ENCODE peak calls at places on chromosomes 7 and 10, in seven cellular contexts. One of them, this sample, is unnamed.

GRCh38 chr10:88467835-88468485 is 115.2 kb downstream of the RNLS start:
- DNase-seq in psoas muscle: no peak
- DNase-seq in activated effector memory CD4-positive, alpha-beta T cell treated with anti-CD3 and anti-CD28 coated beads, Interleukin-2, amount 50 U/mL, for 16 hours: no peak
- DNase-seq in RWPE1: no peak
- DNase-seq in NCI-H82: peak
- DNase-seq in activated T-helper 1 cell treated with anti-CD3 and anti-CD28 coated beads, Interleukin-12 subunit alpha, Interleukin-12 subunit beta, Interleukin-2, Interleukin-4 antibody, amounts not matched to agents 30 ng/mL and 10 ng/mL and 1 ng/mL, durations not matched to agents 14 hours and 24 hours and 36 hours: no peak
- DNase-seq in iPS-NIHi11: no peak
- DNase-seq in this sample: no peak

GRCh38 chr7:117993377-117994003 is 120.2 kb upstream of the CTTNBP2 start:
- DNase-seq in psoas muscle: no peak
- DNase-seq in activated effector memory CD4-positive, alpha-beta T cell treated with anti-CD3 and anti-CD28 coated beads, Interleukin-2, amount 50 U/mL, for 16 hours: no peak
- DNase-seq in RWPE1: peak
- DNase-seq in NCI-H82: peak
- DNase-seq in activated T-helper 1 cell treated with anti-CD3 and anti-CD28 coated beads, Interleukin-12 subunit alpha, Interleukin-12 subunit beta, Interleukin-2, Interleukin-4 antibody, amounts not matched to agents 30 ng/mL and 10 ng/mL and 1 ng/mL, durations not matched to agents 14 hours and 24 hours and 36 hours: no peak
- DNase-seq in iPS-NIHi11: peak
- DNase-seq in this sample: peak

GRCh38 chr7:144489504-144489903 is 86.0 kb upstream of the NOBOX start:
- DNase-seq in psoas muscle: no peak
- DNase-seq in activated effector memory CD4-positive, alpha-beta T cell treated with anti-CD3 and anti-CD28 coated beads, Interleukin-2, amount 50 U/mL, for 16 hours: no peak
- DNase-seq in RWPE1: no peak
- DNase-seq in NCI-H82: no peak
- DNase-seq in activated T-helper 1 cell treated with anti-CD3 and anti-CD28 coated beads, Interleukin-12 subunit alpha, Interleukin-12 subunit beta, Interleukin-2, Interleukin-4 antibody, amounts not matched to agents 30 ng/mL and 10 ng/mL and 1 ng/mL, durations not matched to agents 14 hours and 24 hours and 36 hours: no peak
- DNase-seq in iPS-NIHi11: no peak
- DNase-seq in this sample: no peak

GRCh38 chr10:71782917-71783490 is 9.7 kb upstream of the VSIR start:
- DNase-seq in psoas muscle: no peak
- DNase-seq in activated effector memory CD4-positive, alpha-beta T cell treated with anti-CD3 and anti-CD28 coated beads, Interleukin-2, amount 50 U/mL, for 16 hours: no peak
- DNase-seq in RWPE1: no peak
- DNase-seq in NCI-H82: no peak
- DNase-seq in activated T-helper 1 cell treated with anti-CD3 and anti-CD28 coated beads, Interleukin-12 subunit alpha, Interleukin-12 subunit beta, Interleukin-2, Interleukin-4 antibody, amounts not matched to agents 30 ng/mL and 10 ng/mL and 1 ng/mL, durations not matched to agents 14 hours and 24 hours and 36 hours: no peak
- DNase-seq in iPS-NIHi11: no peak
- DNase-seq in this sample: no peak

GRCh38 chr10:13536674-13537366 is 8.0 kb upstream of the BEND7 start:
- DNase-seq in psoas muscle: peak
- DNase-seq in activated effector memory CD4-positive, alpha-beta T cell treated with anti-CD3 and anti-CD28 coated beads, Interleukin-2, amount 50 U/mL, for 16 hours: no peak
- DNase-seq in RWPE1: peak
- DNase-seq in NCI-H82: peak
- DNase-seq in activated T-helper 1 cell treated with anti-CD3 and anti-CD28 coated beads, Interleukin-12 subunit alpha, Interleukin-12 subunit beta, Interleukin-2, Interleukin-4 antibody, amounts not matched to agents 30 ng/mL and 10 ng/mL and 1 ng/mL, durations not matched to agents 14 hours and 24 hours and 36 hours: no peak
- DNase-seq in iPS-NIHi11: peak
- DNase-seq in this sample: peak

GRCh38 chr10:130010653-130011052 is 46.6 kb upstream of the EBF3 start:
- DNase-seq in psoas muscle: no peak
- DNase-seq in activated effector memory CD4-positive, alpha-beta T cell treated with anti-CD3 and anti-CD28 coated beads, Interleukin-2, amount 50 U/mL, for 16 hours: no peak
- DNase-seq in RWPE1: no peak
- DNase-seq in NCI-H82: no peak
- DNase-seq in activated T-helper 1 cell treated with anti-CD3 and anti-CD28 coated beads, Interleukin-12 subunit alpha, Interleukin-12 subunit beta, Interleukin-2, Interleukin-4 antibody, amounts not matched to agents 30 ng/mL and 10 ng/mL and 1 ng/mL, durations not matched to agents 14 hours and 24 hours and 36 hours: no peak
- DNase-seq in iPS-NIHi11: peak
- DNase-seq in this sample: no peak

GRCh38 chr10:131700506-131700905 is 200.3 kb upstream of the PPP2R2D start:
- DNase-seq in psoas muscle: no peak
- DNase-seq in activated effector memory CD4-positive, alpha-beta T cell treated with anti-CD3 and anti-CD28 coated beads, Interleukin-2, amount 50 U/mL, for 16 hours: no peak
- DNase-seq in RWPE1: no peak
- DNase-seq in NCI-H82: no peak
- DNase-seq in activated T-helper 1 cell treated with anti-CD3 and anti-CD28 coated beads, Interleukin-12 subunit alpha, Interleukin-12 subunit beta, Interleukin-2, Interleukin-4 antibody, amounts not matched to agents 30 ng/mL and 10 ng/mL and 1 ng/mL, durations not matched to agents 14 hours and 24 hours and 36 hours: no peak
- DNase-seq in iPS-NIHi11: no peak
- DNase-seq in this sample: no peak

GRCh38 chr10:113135025-113135424 is 185.0 kb downstream of the TCF7L2 start:
- DNase-seq in psoas muscle: no peak
- DNase-seq in activated effector memory CD4-positive, alpha-beta T cell treated with anti-CD3 and anti-CD28 coated beads, Interleukin-2, amount 50 U/mL, for 16 hours: no peak
- DNase-seq in RWPE1: no peak
- DNase-seq in NCI-H82: no peak
- DNase-seq in activated T-helper 1 cell treated with anti-CD3 and anti-CD28 coated beads, Interleukin-12 subunit alpha, Interleukin-12 subunit beta, Interleukin-2, Interleukin-4 antibody, amounts not matched to agents 30 ng/mL and 10 ng/mL and 1 ng/mL, durations not matched to agents 14 hours and 24 hours and 36 hours: no peak
- DNase-seq in iPS-NIHi11: peak
- DNase-seq in this sample: no peak

GRCh38 chr10:110357252-110357780 is 52.6 kb upstream of the SMNDC1 start:
- DNase-seq in psoas muscle: no peak
- DNase-seq in activated effector memory CD4-positive, alpha-beta T cell treated with anti-CD3 and anti-CD28 coated beads, Interleukin-2, amount 50 U/mL, for 16 hours: peak
- DNase-seq in RWPE1: peak
- DNase-seq in NCI-H82: no peak
- DNase-seq in activated T-helper 1 cell treated with anti-CD3 and anti-CD28 coated beads, Interleukin-12 subunit alpha, Interleukin-12 subunit beta, Interleukin-2, Interleukin-4 antibody, amounts not matched to agents 30 ng/mL and 10 ng/mL and 1 ng/mL, durations not matched to agents 14 hours and 24 hours and 36 hours: no peak
- DNase-seq in iPS-NIHi11: no peak
- DNase-seq in this sample: peak

GRCh38 chr7:123655614-123656013 is at the start of gene LMOD2:
- DNase-seq in psoas muscle: peak
- DNase-seq in activated effector memory CD4-positive, alpha-beta T cell treated with anti-CD3 and anti-CD28 coated beads, Interleukin-2, amount 50 U/mL, for 16 hours: no peak
- DNase-seq in RWPE1: no peak
- DNase-seq in NCI-H82: no peak
- DNase-seq in activated T-helper 1 cell treated with anti-CD3 and anti-CD28 coated beads, Interleukin-12 subunit alpha, Interleukin-12 subunit beta, Interleukin-2, Interleukin-4 antibody, amounts not matched to agents 30 ng/mL and 10 ng/mL and 1 ng/mL, durations not matched to agents 14 hours and 24 hours and 36 hours: no peak
- DNase-seq in iPS-NIHi11: no peak
- DNase-seq in this sample: no peak

GRCh38 chr7:22860784-22861482 is 38.3 kb upstream of the TOMM7 start:
- DNase-seq in psoas muscle: no peak
- DNase-seq in activated effector memory CD4-positive, alpha-beta T cell treated with anti-CD3 and anti-CD28 coated beads, Interleukin-2, amount 50 U/mL, for 16 hours: no peak
- DNase-seq in RWPE1: no peak
- DNase-seq in NCI-H82: peak
- DNase-seq in activated T-helper 1 cell treated with anti-CD3 and anti-CD28 coated beads, Interleukin-12 subunit alpha, Interleukin-12 subunit beta, Interleukin-2, Interleukin-4 antibody, amounts not matched to agents 30 ng/mL and 10 ng/mL and 1 ng/mL, durations not matched to agents 14 hours and 24 hours and 36 hours: no peak
- DNase-seq in iPS-NIHi11: peak
- DNase-seq in this sample: peak

GRCh38 chr10:112804036-112804435 is 146.0 kb upstream of the TCF7L2 start:
- DNase-seq in psoas muscle: no peak
- DNase-seq in activated effector memory CD4-positive, alpha-beta T cell treated with anti-CD3 and anti-CD28 coated beads, Interleukin-2, amount 50 U/mL, for 16 hours: no peak
- DNase-seq in RWPE1: no peak
- DNase-seq in NCI-H82: no peak
- DNase-seq in activated T-helper 1 cell treated with anti-CD3 and anti-CD28 coated beads, Interleukin-12 subunit alpha, Interleukin-12 subunit beta, Interleukin-2, Interleukin-4 antibody, amounts not matched to agents 30 ng/mL and 10 ng/mL and 1 ng/mL, durations not matched to agents 14 hours and 24 hours and 36 hours: no peak
- DNase-seq in iPS-NIHi11: no peak
- DNase-seq in this sample: no peak

GRCh38 chr7:47873767-47874166 is 74.5 kb downstream of the PKD1L1 start:
- DNase-seq in psoas muscle: no peak
- DNase-seq in activated effector memory CD4-positive, alpha-beta T cell treated with anti-CD3 and anti-CD28 coated beads, Interleukin-2, amount 50 U/mL, for 16 hours: no peak
- DNase-seq in RWPE1: no peak
- DNase-seq in NCI-H82: no peak
- DNase-seq in activated T-helper 1 cell treated with anti-CD3 and anti-CD28 coated beads, Interleukin-12 subunit alpha, Interleukin-12 subunit beta, Interleukin-2, Interleukin-4 antibody, amounts not matched to agents 30 ng/mL and 10 ng/mL and 1 ng/mL, durations not matched to agents 14 hours and 24 hours and 36 hours: no peak
- DNase-seq in iPS-NIHi11: no peak
- DNase-seq in this sample: no peak

GRCh38 chr7:604038-604883 is 84.6 kb upstream of the PDGFA start:
- DNase-seq in psoas muscle: peak
- DNase-seq in activated effector memory CD4-positive, alpha-beta T cell treated with anti-CD3 and anti-CD28 coated beads, Interleukin-2, amount 50 U/mL, for 16 hours: peak
- DNase-seq in RWPE1: no peak
- DNase-seq in NCI-H82: no peak
- DNase-seq in activated T-helper 1 cell treated with anti-CD3 and anti-CD28 coated beads, Interleukin-12 subunit alpha, Interleukin-12 subunit beta, Interleukin-2, Interleukin-4 antibody, amounts not matched to agents 30 ng/mL and 10 ng/mL and 1 ng/mL, durations not matched to agents 14 hours and 24 hours and 36 hours: peak
- DNase-seq in iPS-NIHi11: no peak
- DNase-seq in this sample: peak

GRCh38 chr10:9254353-9254752 is 1199.9 kb downstream of the GATA3 start:
- DNase-seq in psoas muscle: no peak
- DNase-seq in activated effector memory CD4-positive, alpha-beta T cell treated with anti-CD3 and anti-CD28 coated beads, Interleukin-2, amount 50 U/mL, for 16 hours: no peak
- DNase-seq in RWPE1: peak
- DNase-seq in NCI-H82: no peak
- DNase-seq in activated T-helper 1 cell treated with anti-CD3 and anti-CD28 coated beads, Interleukin-12 subunit alpha, Interleukin-12 subunit beta, Interleukin-2, Interleukin-4 antibody, amounts not matched to agents 30 ng/mL and 10 ng/mL and 1 ng/mL, durations not matched to agents 14 hours and 24 hours and 36 hours: no peak
- DNase-seq in iPS-NIHi11: no peak
- DNase-seq in this sample: no peak

GRCh38 chr10:36730316-36730715 is 395.1 kb upstream of the ANKRD30A start:
- DNase-seq in psoas muscle: no peak
- DNase-seq in activated effector memory CD4-positive, alpha-beta T cell treated with anti-CD3 and anti-CD28 coated beads, Interleukin-2, amount 50 U/mL, for 16 hours: no peak
- DNase-seq in RWPE1: peak
- DNase-seq in NCI-H82: no peak
- DNase-seq in activated T-helper 1 cell treated with anti-CD3 and anti-CD28 coated beads, Interleukin-12 subunit alpha, Interleukin-12 subunit beta, Interleukin-2, Interleukin-4 antibody, amounts not matched to agents 30 ng/mL and 10 ng/mL and 1 ng/mL, durations not matched to agents 14 hours and 24 hours and 36 hours: no peak
- DNase-seq in iPS-NIHi11: no peak
- DNase-seq in this sample: no peak

GRCh38 chr7:137578541-137578940 is 235.0 kb upstream of the PTN start:
- DNase-seq in psoas muscle: no peak
- DNase-seq in activated effector memory CD4-positive, alpha-beta T cell treated with anti-CD3 and anti-CD28 coated beads, Interleukin-2, amount 50 U/mL, for 16 hours: no peak
- DNase-seq in RWPE1: no peak
- DNase-seq in NCI-H82: no peak
- DNase-seq in activated T-helper 1 cell treated with anti-CD3 and anti-CD28 coated beads, Interleukin-12 subunit alpha, Interleukin-12 subunit beta, Interleukin-2, Interleukin-4 antibody, amounts not matched to agents 30 ng/mL and 10 ng/mL and 1 ng/mL, durations not matched to agents 14 hours and 24 hours and 36 hours: no peak
- DNase-seq in iPS-NIHi11: no peak
- DNase-seq in this sample: no peak

GRCh38 chr7:111132833-111133232 is 41.9 kb downstream of the LRRN3 start:
- DNase-seq in psoas muscle: no peak
- DNase-seq in activated effector memory CD4-positive, alpha-beta T cell treated with anti-CD3 and anti-CD28 coated beads, Interleukin-2, amount 50 U/mL, for 16 hours: no peak
- DNase-seq in RWPE1: no peak
- DNase-seq in NCI-H82: no peak
- DNase-seq in activated T-helper 1 cell treated with anti-CD3 and anti-CD28 coated beads, Interleukin-12 subunit alpha, Interleukin-12 subunit beta, Interleukin-2, Interleukin-4 antibody, amounts not matched to agents 30 ng/mL and 10 ng/mL and 1 ng/mL, durations not matched to agents 14 hours and 24 hours and 36 hours: no peak
- DNase-seq in iPS-NIHi11: no peak
- DNase-seq in this sample: no peak

GRCh38 chr7:115937960-115938359 is 92.6 kb downstream of the TFEC start:
- DNase-seq in psoas muscle: no peak
- DNase-seq in activated effector memory CD4-positive, alpha-beta T cell treated with anti-CD3 and anti-CD28 coated beads, Interleukin-2, amount 50 U/mL, for 16 hours: no peak
- DNase-seq in RWPE1: no peak
- DNase-seq in NCI-H82: no peak
- DNase-seq in activated T-helper 1 cell treated with anti-CD3 and anti-CD28 coated beads, Interleukin-12 subunit alpha, Interleukin-12 subunit beta, Interleukin-2, Interleukin-4 antibody, amounts not matched to agents 30 ng/mL and 10 ng/mL and 1 ng/mL, durations not matched to agents 14 hours and 24 hours and 36 hours: no peak
- DNase-seq in iPS-NIHi11: no peak
- DNase-seq in this sample: no peak

GRCh38 chr7:138247081-138247480 is 170.8 kb downstream of the AKR1D1 start:
- DNase-seq in psoas muscle: no peak
- DNase-seq in activated effector memory CD4-positive, alpha-beta T cell treated with anti-CD3 and anti-CD28 coated beads, Interleukin-2, amount 50 U/mL, for 16 hours: no peak
- DNase-seq in RWPE1: no peak
- DNase-seq in NCI-H82: no peak
- DNase-seq in activated T-helper 1 cell treated with anti-CD3 and anti-CD28 coated beads, Interleukin-12 subunit alpha, Interleukin-12 subunit beta, Interleukin-2, Interleukin-4 antibody, amounts not matched to agents 30 ng/mL and 10 ng/mL and 1 ng/mL, durations not matched to agents 14 hours and 24 hours and 36 hours: no peak
- DNase-seq in iPS-NIHi11: no peak
- DNase-seq in this sample: no peak

GRCh38 chr10:43068136-43068395 is 8.8 kb upstream of the RET start:
- DNase-seq in psoas muscle: no peak
- DNase-seq in activated effector memory CD4-positive, alpha-beta T cell treated with anti-CD3 and anti-CD28 coated beads, Interleukin-2, amount 50 U/mL, for 16 hours: no peak
- DNase-seq in RWPE1: no peak
- DNase-seq in NCI-H82: no peak
- DNase-seq in activated T-helper 1 cell treated with anti-CD3 and anti-CD28 coated beads, Interleukin-12 subunit alpha, Interleukin-12 subunit beta, Interleukin-2, Interleukin-4 antibody, amounts not matched to agents 30 ng/mL and 10 ng/mL and 1 ng/mL, durations not matched to agents 14 hours and 24 hours and 36 hours: no peak
- DNase-seq in iPS-NIHi11: no peak
- DNase-seq in this sample: no peak

GRCh38 chr10:33422779-33423520 is 88.5 kb upstream of the NRP1 start:
- DNase-seq in psoas muscle: no peak
- DNase-seq in activated effector memory CD4-positive, alpha-beta T cell treated with anti-CD3 and anti-CD28 coated beads, Interleukin-2, amount 50 U/mL, for 16 hours: no peak
- DNase-seq in RWPE1: no peak
- DNase-seq in NCI-H82: no peak
- DNase-seq in activated T-helper 1 cell treated with anti-CD3 and anti-CD28 coated beads, Interleukin-12 subunit alpha, Interleukin-12 subunit beta, Interleukin-2, Interleukin-4 antibody, amounts not matched to agents 30 ng/mL and 10 ng/mL and 1 ng/mL, durations not matched to agents 14 hours and 24 hours and 36 hours: no peak
- DNase-seq in iPS-NIHi11: no peak
- DNase-seq in this sample: no peak

GRCh38 chr10:70918851-70919530 is 30.6 kb upstream of the PCBD1 start:
- DNase-seq in psoas muscle: peak
- DNase-seq in activated effector memory CD4-positive, alpha-beta T cell treated with anti-CD3 and anti-CD28 coated beads, Interleukin-2, amount 50 U/mL, for 16 hours: no peak
- DNase-seq in RWPE1: no peak
- DNase-seq in NCI-H82: peak
- DNase-seq in activated T-helper 1 cell treated with anti-CD3 and anti-CD28 coated beads, Interleukin-12 subunit alpha, Interleukin-12 subunit beta, Interleukin-2, Interleukin-4 antibody, amounts not matched to agents 30 ng/mL and 10 ng/mL and 1 ng/mL, durations not matched to agents 14 hours and 24 hours and 36 hours: no peak
- DNase-seq in iPS-NIHi11: no peak
- DNase-seq in this sample: no peak

GRCh38 chr10:78741541-78741940 is 327.2 kb upstream of the ZMIZ1 start:
- DNase-seq in psoas muscle: no peak
- DNase-seq in activated effector memory CD4-positive, alpha-beta T cell treated with anti-CD3 and anti-CD28 coated beads, Interleukin-2, amount 50 U/mL, for 16 hours: no peak
- DNase-seq in RWPE1: peak
- DNase-seq in NCI-H82: no peak
- DNase-seq in activated T-helper 1 cell treated with anti-CD3 and anti-CD28 coated beads, Interleukin-12 subunit alpha, Interleukin-12 subunit beta, Interleukin-2, Interleukin-4 antibody, amounts not matched to agents 30 ng/mL and 10 ng/mL and 1 ng/mL, durations not matched to agents 14 hours and 24 hours and 36 hours: no peak
- DNase-seq in iPS-NIHi11: no peak
- DNase-seq in this sample: no peak

GRCh38 chr10:73810735-73811465 is 498 bp downstream of the NDST2 start:
- DNase-seq in psoas muscle: peak
- DNase-seq in activated effector memory CD4-positive, alpha-beta T cell treated with anti-CD3 and anti-CD28 coated beads, Interleukin-2, amount 50 U/mL, for 16 hours: peak
- DNase-seq in RWPE1: peak
- DNase-seq in NCI-H82: peak
- DNase-seq in activated T-helper 1 cell treated with anti-CD3 and anti-CD28 coated beads, Interleukin-12 subunit alpha, Interleukin-12 subunit beta, Interleukin-2, Interleukin-4 antibody, amounts not matched to agents 30 ng/mL and 10 ng/mL and 1 ng/mL, durations not matched to agents 14 hours and 24 hours and 36 hours: peak
- DNase-seq in iPS-NIHi11: peak
- DNase-seq in this sample: peak

This sample was measured in germinal center.